ENCODE peak calls at places on chromosomes 7 and 10, in four cellular contexts. S, K, E and Y are unnamed samples.
A peak's percentile ranks its signal among the peaks of the same experiment; 100 is the strongest.

GRCh38 chr10:72697711-72698110 is 5.8 kb downstream of the MCU start:
- DNase-seq in S (no peak), K (no peak), E (no peak), Y (no peak)

GRCh38 chr7:97179454-97180104 is 62.1 kb downstream of the SDHAF3 start:
- DNase-seq in E (peak; percentile 63), S (no peak), K (peak; percentile 73), Y (no peak)

GRCh38 chr10:78362406-78363022 is 328.9 kb downstream of the RPS24 start:
- DNase-seq in K (no peak), S (no peak), E (no peak), Y (no peak)

GRCh38 chr10:43234471-43235041 is 32.3 kb downstream of the RASGEF1A start:
- DNase-seq in K (no peak), E (no peak), S (no peak), Y (no peak)

GRCh38 chr10:70267161-70267933 is 16.5 kb downstream of the NPFFR1 start:
- DNase-seq in K (peak; percentile 79), E (peak; percentile 45), S (no peak), Y (peak; percentile 73)

GRCh38 chr7:12436896-12437535 is 33.4 kb upstream of the VWDE start:
- DNase-seq in S (no peak), K (peak; percentile 72), E (peak; percentile 12), Y (no peak)

GRCh38 chr10:74207681-74208080 is 56.7 kb downstream of the ADK start:
- DNase-seq in E (no peak), K (no peak), S (no peak), Y (no peak)

GRCh38 chr10:24820616-24821015 is 96.9 kb upstream of the ARHGAP21 start:
- DNase-seq in E (no peak), K (no peak), S (no peak), Y (peak; percentile 91)

GRCh38 chr10:118793545-118793944 is 38.8 kb upstream of the CACUL1 start:
- DNase-seq in K (no peak), S (no peak), E (no peak), Y (no peak)

GRCh38 chr7:67045496-67045995 is 48.9 kb downstream of the TYW1 start:
- DNase-seq in K (no peak), E (no peak), S (no peak), Y (no peak)

GRCh38 chr10:12637649-12638048 is 288.3 kb downstream of the CAMK1D start:
- DNase-seq in S (no peak), K (no peak), E (no peak), Y (no peak)

GRCh38 chr10:111081595-111081994 is 4.8 kb downstream of the ADRA2A start:
- DNase-seq in S (no peak), E (no peak), K (no peak), Y (no peak)

GRCh38 chr7:95730493-95731280 is 41.7 kb upstream of the DYNC1I1 start:
- DNase-seq in S (no peak), K (no peak), E (no peak), Y (no peak)

GRCh38 chr7:1233328-1234048 is 816 bp downstream of the UNCX start:
- DNase-seq in S (no peak), K (peak; percentile 62), E (no peak), Y (peak; percentile 56)

GRCh38 chr10:5601826-5602225 is 64.6 kb downstream of the ASB13 start:
- DNase-seq in E (no peak), S (no peak), K (no peak), Y (no peak)

GRCh38 chr10:127346604-127347003 is 150.2 kb upstream of the INSYN2A start:
- DNase-seq in K (no peak), E (no peak), S (no peak), Y (no peak)

GRCh38 chr7:148148456-148148855 is 442.1 kb upstream of the C7orf33 start:
- DNase-seq in E (no peak), S (no peak), K (no peak), Y (no peak)

GRCh38 chr7:148153611-148154010 is 437.0 kb upstream of the C7orf33 start:
- DNase-seq in S (no peak), K (no peak), E (no peak), Y (no peak)

GRCh38 chr7:148155826-148156225 is 434.7 kb upstream of the C7orf33 start:
- DNase-seq in K (no peak), E (no peak), S (no peak), Y (no peak)

GRCh38 chr7:148149730-148150129 is 440.8 kb upstream of the C7orf33 start:
- DNase-seq in S (no peak), K (no peak), E (no peak), Y (no peak)

GRCh38 chr7:148151778-148152177 is 438.8 kb upstream of the C7orf33 start:
- DNase-seq in S (no peak), K (no peak), E (no peak), Y (no peak)
- TF ChIP-seq CTCF in S (no peak), K (peak; percentile 32), E (no peak), Y (no peak)

GRCh38 chr10:61957806-61958205 is 56.3 kb downstream of the ARID5B start:
- DNase-seq in S (no peak), E (no peak), K (no peak), Y (no peak)
- H3K36me3 ChIP-seq in S (no peaks in the 10 kb centered on the region), E (peaks cover 6% of the 10 kb centered on the region), K (no peaks in the 10 kb centered on the region), Y (no peaks in the 10 kb centered on the region)

DNA sequence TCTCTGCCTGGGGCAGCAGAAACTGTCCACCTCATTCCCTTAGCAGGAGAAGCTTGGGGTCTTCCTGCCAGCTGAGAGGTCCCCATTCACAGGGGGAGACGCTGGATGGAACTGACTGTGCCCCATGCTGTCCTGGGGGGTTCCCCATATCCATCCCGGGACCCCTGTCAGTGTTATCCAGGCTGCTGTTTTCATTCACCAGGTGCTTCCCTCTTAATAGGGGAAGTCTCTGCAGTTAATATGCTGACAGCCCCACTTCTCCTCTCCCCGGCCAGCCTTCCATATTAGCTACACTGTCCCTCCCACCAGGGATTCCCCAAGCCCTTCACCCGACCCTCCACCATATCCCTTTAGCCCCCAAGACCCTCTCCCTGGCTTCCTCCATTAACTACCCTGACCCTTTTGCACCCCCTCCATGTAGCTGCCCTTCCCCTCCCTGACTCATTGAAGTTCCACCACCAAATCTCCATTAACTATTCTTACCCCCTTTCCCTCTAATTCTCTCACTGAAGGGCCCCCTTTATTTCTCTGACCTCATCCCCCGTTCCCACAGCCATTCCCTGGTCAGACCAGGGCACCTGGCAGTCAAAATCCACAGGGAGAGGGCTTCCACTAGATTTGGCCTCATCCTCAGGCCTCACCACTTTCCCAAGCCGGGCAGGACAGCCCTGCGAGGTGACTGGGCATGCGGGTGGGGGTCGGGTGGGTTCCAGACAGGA is 92.0 kb upstream of the PAX2 start:
- DNase-seq in E (no peak), S (no peak), K (no peak), Y (no peak)
- H3K4me3 ChIP-seq in E (peak overlapping the region; percentile 29), S (peak overlapping the region; percentile 40), K (peak overlapping the region; percentile 56), Y (no peak overlapping the region)

DNA sequence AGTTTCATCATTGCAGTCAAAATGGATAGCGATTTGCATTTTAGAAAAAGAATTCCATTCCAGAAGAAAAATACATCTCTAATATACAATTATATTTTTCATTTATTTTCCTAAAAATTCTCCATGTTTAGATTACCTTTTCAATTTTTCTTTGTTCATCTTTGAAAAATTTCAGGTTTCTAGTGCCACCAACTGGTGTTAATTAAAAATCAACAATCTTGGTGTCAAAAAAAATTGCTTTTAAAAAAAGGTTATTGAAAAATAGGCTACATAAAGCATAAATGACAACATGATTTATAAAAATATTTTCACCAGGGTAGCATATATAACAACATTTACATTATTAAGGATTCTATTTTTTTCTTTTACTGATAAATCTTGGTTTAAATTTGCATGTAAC is 53.0 kb downstream of the CCDC186 start:
- DNase-seq in K (no peak), S (no peak), E (no peak), Y (no peak)
- TF ChIP-seq CTCF in K (no peak), S (no peak), E (no peak), Y (peak; percentile 24)

GRCh38 chr7:100552532-100552931 is 13.5 kb downstream of the AGFG2 start:
- DNase-seq in K (no peak), S (no peak), E (no peak), Y (no peak)
- H3K36me3 ChIP-seq in K (no peaks in the 10 kb centered on the region), S (peaks cover 36% of the 10 kb centered on the region), E (peaks cover 4% of the 10 kb centered on the region), Y (peaks cover 57% of the 10 kb centered on the region)

GRCh38 chr10:8036521-8037198 is 17.8 kb upstream of the GATA3 start:
- DNase-seq in S (no peak), K (peak; percentile 11), E (no peak), Y (no peak)

GRCh38 chr10:8032558-8032957 is 21.9 kb upstream of the GATA3 start:
- DNase-seq in E (no peak), S (no peak), K (no peak), Y (no peak)

GRCh38 chr10:8035641-8036520 is 18.6 kb upstream of the GATA3 start:
- DNase-seq in E (no peak), K (peak; percentile 69), S (no peak), Y (no peak)

GRCh38 chr10:8034666-8035640 is 19.5 kb upstream of the GATA3 start:
- DNase-seq in E (no peak), S (no peak), K (peak; percentile 60), Y (no peak)

DNA sequence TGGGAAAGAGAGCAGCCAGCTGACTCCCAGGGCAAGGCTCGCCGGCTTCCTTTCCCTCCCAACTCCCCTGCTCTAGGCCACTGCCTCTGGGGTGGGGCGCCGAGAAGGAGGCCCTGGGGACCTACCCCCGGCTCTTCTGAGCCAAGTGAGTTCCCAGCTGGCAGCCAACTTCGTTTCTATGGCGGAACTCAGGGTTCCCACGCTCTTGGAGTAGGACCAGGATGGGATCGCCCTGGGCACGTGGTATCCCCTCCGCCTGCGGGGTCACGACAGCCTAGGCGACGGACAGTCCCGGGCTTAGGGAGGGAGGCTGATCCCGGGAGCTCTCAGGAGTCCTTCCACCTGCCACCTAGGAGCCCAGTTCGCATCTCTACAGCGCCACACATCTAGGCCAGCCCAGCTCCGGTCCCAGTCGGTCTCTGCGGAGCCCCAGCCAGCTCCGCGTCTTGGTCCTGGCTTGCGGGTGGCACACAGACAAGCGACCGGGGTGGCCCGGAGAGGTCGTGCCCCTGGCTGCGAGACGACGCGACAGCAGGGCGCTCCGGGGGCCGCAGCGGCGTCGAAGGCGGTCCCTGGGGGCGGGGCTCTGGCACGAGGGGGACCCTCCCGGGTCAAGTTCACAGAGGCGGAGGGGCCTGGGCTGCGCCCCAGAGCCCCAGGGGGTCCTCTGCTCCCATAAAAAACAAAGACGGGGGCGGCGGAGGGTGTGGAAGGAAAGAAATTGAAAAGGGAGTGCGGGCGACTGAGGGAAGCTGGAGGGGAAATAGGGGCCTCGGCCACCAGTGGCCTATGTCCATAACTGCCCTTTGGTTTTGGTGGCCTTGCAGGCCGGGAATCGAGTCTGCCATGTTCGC is 20.4 kb upstream of the GATA3 start:
- DNase-seq in S (no peak), E (no peak), K (peak; percentile 72), Y (no peak)
- H3K4me3 ChIP-seq in S (peak overlapping the region; percentile 52), E (no peak overlapping the region), K (peak overlapping the region; percentile 60), Y (no peak overlapping the region)

GRCh38 chr10:84665211-84665610 is 336.8 kb downstream of the CCSER2 start:
- DNase-seq in S (no peak), E (no peak), K (no peak), Y (no peak)

GRCh38 chr10:84660340-84661159 is 332.2 kb downstream of the CCSER2 start:
- DNase-seq in K (no peak), S (no peak), E (no peak), Y (no peak)

GRCh38 chr10:84668186-84668763 is 339.9 kb downstream of the CCSER2 start:
- DNase-seq in E (no peak), K (no peak), S (no peak), Y (no peak)

GRCh38 chr10:84665883-84666463 is 337.6 kb downstream of the CCSER2 start:
- DNase-seq in S (no peak), E (peak; percentile 62), K (peak; percentile 88), Y (no peak)
- TF ChIP-seq CTCF in S (no peak), E (peak; percentile 41), K (peak; percentile 87), Y (peak; percentile 46)